ENCODE peak calls at places on chromosome 3, in six cellular contexts. L, R, U, X, F and W are unnamed samples.

GRCh38 chr3:32360514-32360869 is 31.2 kb upstream of the CMTM7 start:
- DNase-seq in L (no peak), R (no peak), U (no peak), X (no peak), F (no peak), W (no peak)

GRCh38 chr3:14475601-14476000 is 64.5 kb downstream of the GRIP2 start:
- DNase-seq in L (no peak), R (no peak), U (no peak), X (no peak), F (peak; percentile 55), W (no peak)

GRCh38 chr3:28042707-28043106 is 198.7 kb upstream of the CMC1 start:
- DNase-seq in L (no peak), R (no peak), U (no peak), X (no peak), F (no peak), W (peak; percentile 66)

GRCh38 chr3:49529567-49529966 is 24.7 kb upstream of the BSN start:
- DNase-seq in L (no peak), R (no peak), U (no peak), X (no peak), F (no peak), W (no peak)

GRCh38 chr3:23662079-23662617 is 143.6 kb upstream of the UBE2E1 start:
- DNase-seq in L (peak; percentile 45), R (no peak), U (no peak), X (no peak), F (peak; percentile 93), W (no peak)

GRCh38 chr3:5187920-5188418 is 462 bp downstream of the EDEM1 start:
- DNase-seq in L (peak; percentile 24), R (no peak), U (peak; percentile 65), X (peak; percentile 41), F (peak; percentile 47), W (peak; percentile 65)

GRCh38 chr3:152376351-152377183 is 107.8 kb downstream of the MBNL1 start:
- DNase-seq in L (peak; percentile 84), R (no peak), U (no peak), X (no peak), F (no peak), W (no peak)

GRCh38 chr3:151964768-151965167 is 91.3 kb downstream of the SUCNR1 start:
- DNase-seq in L (peak; percentile 6), R (no peak), U (no peak), X (no peak), F (peak; percentile 5), W (no peak)

GRCh38 chr3:11329779-11330178 is 57.6 kb downstream of the ATG7 start:
- DNase-seq in L (no peak), R (no peak), U (no peak), X (no peak), F (no peak), W (no peak)

GRCh38 chr3:11331101-11331500 is 58.9 kb downstream of the ATG7 start:
- DNase-seq in L (peak; percentile 59), R (no peak), U (no peak), X (no peak), F (no peak), W (no peak)

DNA sequence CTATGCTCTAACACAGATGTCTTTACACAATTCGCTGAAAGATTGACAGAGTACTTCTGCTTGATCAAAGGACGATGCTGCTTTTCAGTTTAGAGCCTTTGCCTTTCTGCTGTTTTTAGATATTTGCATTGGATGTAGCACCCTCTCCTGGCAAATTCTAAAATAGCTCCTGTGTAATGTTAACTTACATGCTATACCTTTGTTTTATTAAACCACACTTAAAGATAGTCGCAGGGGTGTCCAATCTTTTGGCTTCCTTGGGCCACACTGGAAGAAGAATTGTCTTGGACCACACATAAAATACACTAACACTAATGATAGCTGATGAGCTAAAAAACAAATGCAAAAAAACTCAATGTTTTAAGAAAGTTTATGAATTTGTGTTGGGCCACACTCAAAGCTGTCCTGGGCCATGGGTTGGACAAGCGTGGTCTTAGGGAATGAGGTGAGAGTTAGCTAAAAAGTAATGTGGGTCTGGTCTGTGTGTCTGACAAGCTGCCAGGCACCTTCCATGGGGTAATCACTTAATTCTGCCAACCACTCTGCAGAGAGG is 62.9 kb downstream of the ATG7 start:
- DNase-seq in L (peak; percentile 81), R (peak; percentile 17), U (no peak), X (no peak), F (peak; percentile 75), W (peak; percentile 62)
- H2BK15ac ChIP-seq in L (no peak overlapping the region), R (no peak overlapping the region), U (no peak overlapping the region), X (no peak overlapping the region), F (no peak overlapping the region), W (no peak overlapping the region)

GRCh38 chr3:71536376-71536965 is 47.1 kb downstream of the FOXP1 start:
- DNase-seq in L (peak; percentile 86), R (no peak), U (no peak), X (no peak), F (peak; percentile 90), W (no peak)
- H3K4ac ChIP-seq in L (peak overlapping the region; percentile 95), R (no peak overlapping the region), U (no peak overlapping the region), X (no peak overlapping the region), F (peak overlapping the region; percentile 64), W (no peak overlapping the region)

DNA sequence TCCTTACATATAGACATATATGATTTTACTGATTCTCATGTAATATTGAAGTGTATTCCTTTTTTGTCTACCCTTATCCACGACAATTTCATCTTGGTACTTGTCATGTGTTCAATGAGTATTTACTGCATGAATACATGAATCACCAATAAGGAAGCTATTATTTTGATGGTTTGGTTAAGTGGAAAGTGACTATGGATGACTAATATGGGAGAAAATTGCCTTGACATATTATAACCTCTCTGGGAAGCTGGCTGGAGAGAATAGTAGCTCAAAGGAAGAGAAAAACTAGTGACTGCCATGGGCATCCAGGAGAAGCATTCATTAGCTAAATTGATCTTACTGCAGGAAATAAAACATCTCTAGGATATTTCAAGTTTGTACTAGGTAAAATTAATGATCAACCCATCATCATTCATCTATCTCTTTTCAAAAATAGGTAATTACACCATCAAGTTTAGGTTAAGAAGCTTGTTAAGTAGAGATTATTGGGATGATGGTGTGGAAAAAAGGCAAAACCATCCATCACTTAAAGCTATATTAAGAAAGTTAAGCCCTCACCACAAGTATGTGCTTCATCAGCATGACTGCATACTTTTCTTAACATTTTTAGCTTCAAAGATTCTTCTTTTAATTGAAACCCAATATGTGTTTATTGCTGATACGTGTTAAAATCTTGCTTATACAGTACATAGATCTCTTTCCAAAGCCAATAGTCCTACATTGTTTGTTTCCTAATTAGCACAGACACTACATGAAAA is 455.2 kb upstream of the ARPP21 start:
- DNase-seq in L (no peak), R (no peak), U (no peak), X (no peak), F (peak; percentile 41), W (no peak)
- H2BK15ac ChIP-seq in L (no peak overlapping the region), R (no peak overlapping the region), U (no peak overlapping the region), X (no peak overlapping the region), F (no peak overlapping the region), W (no peak overlapping the region)

DNA sequence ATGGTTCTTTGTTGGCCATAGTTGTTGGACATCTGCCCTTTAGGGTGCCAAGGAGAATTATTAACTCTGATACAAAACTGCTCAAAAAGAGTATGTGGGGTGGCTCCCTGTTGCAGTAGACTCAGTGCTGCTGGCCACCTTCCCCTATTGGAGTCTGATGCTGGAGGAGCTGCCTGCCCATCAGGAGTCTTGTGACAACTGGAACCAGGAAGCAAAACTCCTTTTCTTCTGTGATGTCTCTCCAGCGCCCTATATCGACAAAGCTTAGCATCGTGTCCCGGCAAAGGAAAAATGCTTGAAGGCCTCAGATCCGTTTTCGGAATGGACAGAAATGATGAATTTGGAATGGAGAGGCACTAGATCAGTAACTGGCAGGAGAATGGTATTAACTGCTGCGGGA is 23.5 kb downstream of the PAK2 start:
- DNase-seq in L (no peak), R (no peak), U (no peak), X (no peak), F (no peak), W (no peak)
- H3K4ac ChIP-seq in L (no peak overlapping the region), R (no peak overlapping the region), U (no peak overlapping the region), X (no peak overlapping the region), F (no peak overlapping the region), W (no peak overlapping the region)

DNA sequence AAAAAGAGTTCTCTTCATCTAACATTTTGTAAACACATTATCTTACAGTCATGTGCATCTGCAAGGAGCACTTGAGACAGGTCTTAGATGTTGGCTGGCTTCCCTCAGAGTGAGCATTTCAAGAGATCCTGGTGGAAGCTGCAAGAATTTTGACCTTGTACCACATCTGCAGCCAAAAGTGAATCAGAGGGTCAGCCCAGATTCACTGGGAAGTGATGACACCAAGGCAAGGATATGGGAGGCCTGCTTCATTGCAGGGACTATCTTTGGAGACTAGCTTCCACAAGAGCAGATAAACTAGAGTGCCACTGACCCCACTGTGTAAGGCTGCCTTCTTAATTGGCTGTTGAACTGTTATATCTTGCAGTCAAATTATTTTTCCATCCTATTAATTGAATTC is 21.3 kb upstream of the GADL1 start:
- DNase-seq in L (no peak), R (no peak), U (no peak), X (no peak), F (peak; percentile 17), W (no peak)
- H2BK15ac ChIP-seq in L (no peak overlapping the region), R (no peak overlapping the region), U (no peak overlapping the region), X (no peak overlapping the region), F (no peak overlapping the region), W (no peak overlapping the region)

GRCh38 chr3:72396899-72397298 is 451.3 kb downstream of the SHQ1 start:
- DNase-seq in L (no peak), R (no peak), U (no peak), X (no peak), F (no peak), W (no peak)
- H3K4ac ChIP-seq in L (no peak overlapping the region), R (no peak overlapping the region), U (no peak overlapping the region), X (no peak overlapping the region), F (no peak overlapping the region), W (no peak overlapping the region)

DNA sequence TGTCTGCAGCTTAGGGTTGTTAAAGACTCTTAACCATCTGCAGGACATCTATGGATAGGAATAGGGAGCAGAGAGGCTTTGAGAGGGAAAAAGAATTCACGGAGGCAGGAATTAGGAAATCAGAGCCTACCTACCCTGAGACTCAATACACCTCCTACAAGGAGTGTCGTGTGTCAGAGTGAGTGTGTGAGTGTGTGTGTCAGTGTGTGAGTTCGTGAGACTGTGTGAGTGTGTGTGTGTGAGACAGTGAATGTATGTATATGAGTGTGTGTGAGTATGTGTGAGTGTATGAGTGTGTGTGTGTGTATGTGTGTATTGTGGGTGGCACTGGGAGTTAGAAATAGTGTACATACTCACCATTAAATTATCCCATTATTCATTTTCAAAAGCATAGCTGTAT is 3.9 kb upstream of the TRH start:
- DNase-seq in L (no peak), R (no peak), U (no peak), X (no peak), F (no peak), W (no peak)
- H2BK15ac ChIP-seq in L (no peak overlapping the region), R (no peak overlapping the region), U (no peak overlapping the region), X (no peak overlapping the region), F (no peak overlapping the region), W (no peak overlapping the region)

GRCh38 chr3:128196645-128197044 is 43.4 kb downstream of the EEFSEC start:
- DNase-seq in L (no peak), R (no peak), U (no peak), X (no peak), F (no peak), W (peak; percentile 66)
- H3K4ac ChIP-seq in L (no peak overlapping the region), R (no peak overlapping the region), U (no peak overlapping the region), X (no peak overlapping the region), F (no peak overlapping the region), W (no peak overlapping the region)